ENCODE peak calls at places on chromosomes 12 and 14, in four cellular contexts. O is GM23248, Y is NCI-H2029 treated with DMSO at 0.1 percent for 48 hours, V is germinal center. W is an unnamed sample.

GRCh38 chr12:106773286-106773685 is 1.2 kb upstream of the RIC8B start:
- DNase-seq in O (no peak), Y (no peak), V (no peak), W (peak; percentile 48)

GRCh38 chr14:103896578-103896977 is 31.7 kb upstream of the TDRD9 start:
- DNase-seq in O (no peak), Y (no peak), V (no peak), W (no peak)

GRCh38 chr14:69303086-69303485 is 43.1 kb downstream of the GALNT16 start:
- DNase-seq in O (no peak), Y (no peak), V (no peak), W (no peak)

GRCh38 chr14:65496178-65496993 is 83.9 kb downstream of the FUT8 start:
- DNase-seq in O (peak; percentile 50), Y (no peak), V (no peak), W (no peak)

GRCh38 chr12:6821674-6822433 is at the start of gene GPR162:
- DNase-seq in O (peak; percentile 61), Y (no peak), V (no peak), W (no peak)

GRCh38 chr14:68977137-68977740 is 1.9 kb downstream of the ACTN1 start:
- DNase-seq in O (no peak), Y (no peak), V (no peak), W (no peak)

GRCh38 chr12:1851126-1851791 is 30.9 kb downstream of the LRTM2 start:
- DNase-seq in O (peak; percentile 80), Y (no peak), V (no peak), W (no peak)

GRCh38 chr14:77140937-77141591 is 527 bp downstream of the ZDHHC22 start:
- DNase-seq in O (peak; percentile 56), Y (no peak), V (peak; percentile 60), W (no peak)

GRCh38 chr14:76051717-76052459 is 66.3 kb downstream of the IFT43 start:
- DNase-seq in O (no peak), Y (no peak), V (no peak), W (no peak)

GRCh38 chr12:661720-662486 is 1.3 kb downstream of the NINJ2 start:
- DNase-seq in O (no peak), Y (no peak), V (no peak), W (no peak)

GRCh38 chr12:128267651-128268347 is 829 bp downstream of the TMEM132C start:
- DNase-seq in O (no peak), Y (no peak), V (no peak), W (no peak)

GRCh38 chr12:108508243-108508642 is 6.8 kb upstream of the FICD start:
- DNase-seq in O (peak; percentile 46), Y (no peak), V (no peak), W (peak; percentile 60)

GRCh38 chr12:131422744-131423143 is 288.1 kb upstream of the SFSWAP start:
- DNase-seq in O (no peak), Y (no peak), V (no peak), W (no peak)

GRCh38 chr14:64060199-64060545 is 207.4 kb downstream of the SYNE2 start:
- DNase-seq in O (no peak), Y (no peak), V (no peak), W (no peak)

GRCh38 chr12:8566525-8566924 is 25.8 kb upstream of the CLEC4E start:
- DNase-seq in O (no peak), Y (no peak), V (no peak), W (no peak)

GRCh38 chr12:124648710-124649384 is 81.4 kb upstream of the NCOR2 start:
- DNase-seq in O (no peak), Y (no peak), V (no peak), W (no peak)

GRCh38 chr12:48008950-48009349 is 4.7 kb upstream of the COL2A1 start:
- DNase-seq in O (no peak), Y (no peak), V (no peak), W (no peak)

GRCh38 chr12:27109339-27110023 is 27.1 kb upstream of the C12orf71 start:
- DNase-seq in O (peak; percentile 91), Y (no peak), V (no peak), W (no peak)

GRCh38 chr14:92489394-92490238 is 24.0 kb upstream of the RIN3 start:
- DNase-seq in O (no peak), Y (no peak), V (no peak), W (no peak)

GRCh38 chr12:15963271-15963670 is 52.1 kb downstream of the DERA start:
- DNase-seq in O (peak; percentile 81), Y (no peak), V (no peak), W (peak; percentile 40)

GRCh38 chr12:43826681-43827458 is 9.0 kb upstream of the TMEM117 start:
- DNase-seq in O (no peak), Y (no peak), V (no peak), W (no peak)

GRCh38 chr14:52078093-52078492 is 9.2 kb upstream of the NID2 start:
- DNase-seq in O (peak; percentile 71), Y (no peak), V (no peak), W (no peak)

GRCh38 chr14:86541969-86542368 is 1012.0 kb downstream of the FLRT2 start:
- DNase-seq in O (no peak), Y (no peak), V (no peak), W (no peak)

GRCh38 chr12:6020930-6021329 is 75.9 kb upstream of the ANO2 start:
- DNase-seq in O (no peak), Y (no peak), V (no peak), W (no peak)

GRCh38 chr12:42130670-42131402 is 13.8 kb downstream of the GXYLT1 start:
- DNase-seq in O (peak; percentile 83), Y (no peak), V (no peak), W (peak; percentile 30)